ENCODE peak calls at places on chromosome 12, in seven cellular contexts. T, G, L, W, H, S and V are unnamed samples.
A peak's percentile ranks its signal among the peaks of the same experiment; 100 is the strongest.

GRCh38 chr12:121376754-121377697 is 22.9 kb upstream of the RNF34 start:
- DNase-seq in T (no peak), G (no peak), L (no peak), W (no peak), H (no peak), S (no peak), V (no peak)

GRCh38 chr12:111557271-111558106 is 41.6 kb downstream of the ATXN2 start:
- DNase-seq in T (no peak), G (no peak), L (no peak), W (no peak), H (no peak), S (no peak), V (no peak)

GRCh38 chr12:27460471-27460978 is 14.0 kb downstream of the SMCO2 start:
- DNase-seq in T (no peak), G (no peak), L (no peak), W (no peak), H (peak; percentile 36), S (no peak), V (no peak)

GRCh38 chr12:115912440-115912839 is 365.1 kb downstream of the MED13L start:
- DNase-seq in T (no peak), G (no peak), L (no peak), W (no peak), H (no peak), S (no peak), V (no peak)

GRCh38 chr12:58452546-58452945 is 467.8 kb downstream of the LRIG3 start:
- DNase-seq in T (no peak), G (no peak), L (no peak), W (no peak), H (no peak), S (no peak), V (no peak)

GRCh38 chr12:107247650-107248049 is 154.3 kb upstream of the CRY1 start:
- DNase-seq in T (no peak), G (no peak), L (no peak), W (no peak), H (no peak), S (no peak), V (no peak)

GRCh38 chr12:43551971-43552559 is at the start of gene ADAMTS20:
- DNase-seq in T (no peak), G (no peak), L (no peak), W (peak; percentile 77), H (no peak), S (no peak), V (peak; percentile 43)

GRCh38 chr12:52636189-52636588 is 15.8 kb downstream of the KRT2 start:
- DNase-seq in T (no peak), G (no peak), L (no peak), W (no peak), H (no peak), S (no peak), V (no peak)

GRCh38 chr12:32949815-32950214 is 53.2 kb upstream of the PKP2 start:
- DNase-seq in T (no peak), G (no peak), L (no peak), W (no peak), H (no peak), S (no peak), V (no peak)

GRCh38 chr12:21541773-21542172 is 15.7 kb downstream of the SPX start:
- DNase-seq in T (no peak), G (no peak), L (no peak), W (no peak), H (no peak), S (no peak), V (no peak)

GRCh38 chr12:111056618-111057521 is 136.5 kb upstream of the MYL2 start:
- DNase-seq in T (no peak), G (peak; percentile 20), L (peak; percentile 47), W (no peak), H (peak; percentile 74), S (no peak), V (no peak)

GRCh38 chr12:111192657-111193056 is 176.2 kb downstream of the PHETA1 start:
- DNase-seq in T (no peak), G (no peak), L (no peak), W (no peak), H (no peak), S (no peak), V (no peak)

GRCh38 chr12:49698619-49699545 is 8.3 kb downstream of the FMNL3 start:
- DNase-seq in T (no peak), G (no peak), L (no peak), W (no peak), H (peak; percentile 50), S (no peak), V (no peak)

GRCh38 chr12:41190360-41190759 is 2.2 kb downstream of the PDZRN4 start:
- DNase-seq in T (no peak), G (no peak), L (no peak), W (no peak), H (no peak), S (peak; percentile 51), V (peak; percentile 57)

GRCh38 chr12:88707800-88708199 is 127.5 kb upstream of the KITLG start:
- DNase-seq in T (no peak), G (no peak), L (no peak), W (no peak), H (no peak), S (no peak), V (no peak)

GRCh38 chr12:40152783-40153383 is 47.0 kb upstream of the SLC2A13 start:
- DNase-seq in T (no peak), G (peak; percentile 1), L (peak; percentile 7), W (peak; percentile 49), H (peak; percentile 42), S (peak; percentile 37), V (peak; percentile 74)

GRCh38 chr12:111413442-111414086 is 7.8 kb downstream of the SH2B3 start:
- DNase-seq in T (no peak), G (no peak), L (no peak), W (no peak), H (no peak), S (no peak), V (no peak)

GRCh38 chr12:2013111-2013510 is 8.9 kb upstream of the DCP1B start:
- DNase-seq in T (no peak), G (no peak), L (no peak), W (no peak), H (no peak), S (no peak), V (no peak)

GRCh38 chr12:123531091-123531490 is 2.4 kb downstream of the RILPL1 start:
- DNase-seq in T (no peak), G (no peak), L (no peak), W (no peak), H (no peak), S (no peak), V (peak; percentile 41)

GRCh38 chr12:8099235-8099634 is 17.2 kb downstream of the NECAP1 start:
- DNase-seq in T (no peak), G (no peak), L (no peak), W (no peak), H (no peak), S (no peak), V (no peak)

GRCh38 chr12:93603762-93604161 is 31.3 kb downstream of the SOCS2 start:
- DNase-seq in T (no peak), G (no peak), L (no peak), W (no peak), H (no peak), S (no peak), V (no peak)

GRCh38 chr12:7751394-7751793 is 4.2 kb upstream of the CLEC4C start:
- DNase-seq in T (no peak), G (no peak), L (no peak), W (no peak), H (no peak), S (no peak), V (peak; percentile 76)

GRCh38 chr12:49043856-49044258 is 16.7 kb downstream of the KMT2D start:
- DNase-seq in T (peak; percentile 86), G (peak; percentile 65), L (peak; percentile 56), W (peak; percentile 71), H (peak; percentile 80), S (no peak), V (peak; percentile 69)

GRCh38 chr12:96208801-96209534 is 14.8 kb downstream of the ELK3 start:
- DNase-seq in T (no peak), G (no peak), L (no peak), W (no peak), H (no peak), S (no peak), V (no peak)

GRCh38 chr12:110185626-110186025 is 61.5 kb downstream of the IFT81 start:
- DNase-seq in T (no peak), G (no peak), L (no peak), W (no peak), H (no peak), S (no peak), V (no peak)

GRCh38 chr12:54270345-54270744 is 9.6 kb downstream of the CBX5 start:
- DNase-seq in T (no peak), G (no peak), L (no peak), W (no peak), H (no peak), S (no peak), V (no peak)

GRCh38 chr12:27984275-27984674 is 11.7 kb upstream of the PTHLH start:
- DNase-seq in T (no peak), G (no peak), L (no peak), W (no peak), H (no peak), S (no peak), V (no peak)

GRCh38 chr12:128779901-128780300 is 43.9 kb downstream of the SLC15A4 start:
- DNase-seq in T (no peak), G (no peak), L (no peak), W (no peak), H (no peak), S (no peak), V (no peak)

GRCh38 chr12:72434989-72435388 is 162.8 kb downstream of the TRHDE start:
- DNase-seq in T (no peak), G (no peak), L (no peak), W (no peak), H (no peak), S (no peak), V (no peak)

GRCh38 chr12:111435661-111436201 is 30.0 kb downstream of the SH2B3 start:
- DNase-seq in T (no peak), G (no peak), L (no peak), W (no peak), H (no peak), S (no peak), V (no peak)

GRCh38 chr12:96425321-96425720 is 25.1 kb upstream of the CDK17 start:
- DNase-seq in T (no peak), G (no peak), L (no peak), W (no peak), H (peak; percentile 53), S (no peak), V (no peak)

GRCh38 chr12:99223554-99223953 is 424.0 kb upstream of the GARIN6 start:
- DNase-seq in T (no peak), G (no peak), L (no peak), W (no peak), H (no peak), S (no peak), V (no peak)